ENCODE peak calls at places on chromosomes 1 and 21, in nine cellular contexts. U is amniotic epithelial cell; D is Caki2; G is SHP77; B is heart left ventricle; X is GM12865; Q is stimulated activated CD4-positive, alpha-beta T cell treated with anti-CD3 and anti-CD28 coated beads, Interleukin-1b, Interleukin-23, amount 100 ng/mL, for 24 hours; L is activated CD4-positive, alpha-beta T cell treated with anti-CD3 and anti-CD28 coated beads for 24 hours; W is BE2C. M is an unnamed sample.

GRCh38 chr1:92536593-92537332 is 50.0 kb upstream of the GFI1 start:
- DNase-seq in B (no peak), U (peak), Q (no peak), G (no peak), X (peak), D (peak), W (no peak), L (peak), M (no peak)

GRCh38 chr1:201503397-201504176 is 3.3 kb downstream of the CSRP1 start:
- DNase-seq in D (no peak), L (no peak), U (peak), B (peak), W (no peak), G (peak), X (no peak), Q (no peak), M (no peak)

GRCh38 chr1:115976900-115977480 is 677 bp downstream of the SLC22A15 start:
- DNase-seq in D (peak), L (no peak), U (no peak), B (no peak), W (no peak), G (no peak), Q (no peak), X (no peak), M (peak)

GRCh38 chr1:211928222-211928856 is 97.8 kb upstream of the LPGAT1 start:
- DNase-seq in X (no peak), Q (no peak), G (no peak), D (no peak), L (no peak), W (no peak), U (peak), B (no peak), M (no peak)

GRCh38 chr1:169601096-169601881 is 15.0 kb upstream of the F5 start:
- DNase-seq in W (no peak), U (peak), Q (no peak), L (no peak), D (no peak), G (peak), X (peak), B (no peak), M (no peak)

GRCh38 chr21:26849428-26850115 is 4.4 kb upstream of the ADAMTS1 start:
- DNase-seq in X (peak), D (peak), Q (no peak), U (peak), G (peak), B (no peak), W (peak), L (no peak), M (no peak)

GRCh38 chr1:53066941-53067738 is 5.1 kb downstream of the PODN start:
- DNase-seq in W (no peak), G (no peak), X (no peak), Q (no peak), L (no peak), U (no peak), B (no peak), D (no peak), M (no peak)

GRCh38 chr1:55827350-55827749 is 612.2 kb upstream of the USP24 start:
- DNase-seq in D (peak), U (peak), G (no peak), Q (no peak), B (peak), W (no peak), L (no peak), X (no peak), M (no peak)

GRCh38 chr1:50268049-50268448 is 155.2 kb downstream of the DMRTA2 start:
- DNase-seq in X (peak), L (no peak), U (no peak), Q (no peak), B (no peak), W (no peak), D (peak), G (no peak), M (no peak)

GRCh38 chr1:94579876-94580294 is 38.3 kb upstream of the F3 start:
- DNase-seq in U (peak), B (no peak), G (peak), L (no peak), Q (no peak), W (no peak), X (no peak), D (peak), M (no peak)

GRCh38 chr1:115462677-115463076 is 124.6 kb upstream of the NGF start:
- DNase-seq in G (no peak), X (no peak), D (no peak), Q (no peak), L (no peak), B (no peak), W (no peak), U (no peak), M (no peak)

GRCh38 chr1:186155594-186155993 is 219.5 kb downstream of the TPR start:
- DNase-seq in U (peak), Q (no peak), G (peak), D (peak), X (peak), B (no peak), L (no peak), W (no peak), M (no peak)

GRCh38 chr1:24193046-24193445 is 6.0 kb upstream of the IFNLR1 start:
- DNase-seq in B (no peak), X (no peak), U (peak), W (peak), Q (no peak), G (no peak), D (no peak), L (no peak), M (no peak)

GRCh38 chr1:89005286-89006151 is 13.1 kb upstream of the KYAT3 start:
- DNase-seq in G (no peak), W (no peak), Q (no peak), B (no peak), X (no peak), L (no peak), D (no peak), U (no peak), M (peak)

GRCh38 chr1:119116725-119117124 is 23.7 kb downstream of the WARS2 start:
- DNase-seq in G (no peak), L (no peak), W (no peak), U (no peak), Q (no peak), D (no peak), X (no peak), B (no peak), M (no peak)

GRCh38 chr1:166032901-166033371 is 133.9 kb downstream of the FAM78B start:
- DNase-seq in L (no peak), X (no peak), G (peak), B (peak), W (peak), Q (no peak), U (no peak), D (no peak), M (no peak)

GRCh38 chr1:74650561-74650960 is 23.0 kb downstream of the ERICH3 start:
- DNase-seq in Q (no peak), W (no peak), B (no peak), D (no peak), L (no peak), G (no peak), U (peak), X (no peak), M (no peak)

GRCh38 chr1:159922499-159923202 is 2.7 kb downstream of the TAGLN2 start:
- DNase-seq in G (no peak), U (no peak), W (peak), Q (no peak), X (peak), B (peak), L (no peak), D (no peak), M (no peak)

GRCh38 chr1:220028496-220028895 is 17.8 kb downstream of the EPRS1 start:
- DNase-seq in X (no peak), W (no peak), U (no peak), B (no peak), G (no peak), Q (no peak), L (no peak), D (no peak), M (no peak)

GRCh38 chr1:65572701-65573421 is 152.4 kb downstream of the LEPR start:
- DNase-seq in W (no peak), U (no peak), X (no peak), G (no peak), D (no peak), L (no peak), Q (no peak), B (no peak), M (no peak)

GRCh38 chr1:58397187-58397820 is 149.2 kb downstream of the OMA1 start:
- DNase-seq in U (peak), D (no peak), Q (no peak), W (no peak), G (no peak), X (no peak), L (no peak), B (no peak), M (no peak)

GRCh38 chr1:4312024-4312423 is 342.4 kb upstream of the AJAP1 start:
- DNase-seq in U (no peak), D (no peak), L (no peak), B (no peak), W (no peak), Q (no peak), G (no peak), X (no peak), M (no peak)

GRCh38 chr21:39915881-39916280 is 48.6 kb downstream of the PCP4 start:
- DNase-seq in B (no peak), U (no peak), Q (no peak), G (no peak), L (no peak), X (no peak), D (no peak), W (no peak), M (no peak)

GRCh38 chr21:43903451-43904091 is 38.5 kb downstream of the AGPAT3 start:
- DNase-seq in X (no peak), U (no peak), L (no peak), W (no peak), Q (no peak), D (no peak), G (peak), B (peak), M (no peak)

GRCh38 chr1:93822710-93823425 is 56.1 kb downstream of the DNTTIP2 start:
- DNase-seq in Q (no peak), G (no peak), B (no peak), L (no peak), X (no peak), D (no peak), W (no peak), U (no peak), M (no peak)

GRCh38 chr1:55039342-55040082 is at the start of gene PCSK9:
- DNase-seq in L (no peak), X (no peak), D (no peak), Q (no peak), U (no peak), B (no peak), W (no peak), G (no peak), M (no peak)

GRCh38 chr1:117240547-117240946 is 29.8 kb upstream of the VTCN1 start:
- DNase-seq in U (no peak), L (no peak), Q (no peak), G (no peak), W (no peak), D (no peak), B (no peak), X (no peak), M (no peak)

GRCh38 chr1:235017719-235018118 is 110.9 kb downstream of the TOMM20 start:
- DNase-seq in W (no peak), D (no peak), Q (no peak), G (no peak), X (no peak), U (no peak), L (no peak), B (no peak), M (no peak)

GRCh38 chr21:42081138-42081537 is 10.0 kb downstream of the UMODL1 start:
- DNase-seq in L (no peak), D (no peak), G (no peak), Q (no peak), U (peak), B (no peak), X (no peak), W (no peak), M (no peak)

GRCh38 chr21:33587792-33588484 is 546 bp downstream of the DONSON start:
- DNase-seq in W (peak), L (peak), G (peak), Q (no peak), D (no peak), B (peak), U (no peak), X (peak), M (no peak)

GRCh38 chr1:31042656-31043055 is 22.9 kb downstream of the PUM1 start:
- DNase-seq in X (no peak), D (no peak), Q (no peak), U (no peak), B (no peak), L (no peak), W (no peak), G (no peak), M (no peak)

GRCh38 chr1:247487057-247487456 is 29.2 kb upstream of the OR2B11 start:
- DNase-seq in W (no peak), X (peak), B (no peak), Q (peak), U (peak), L (peak), G (peak), D (peak), M (peak)

GRCh38 chr1:9449106-9449627 is 90.1 kb upstream of the SLC25A33 start:
- DNase-seq in W (no peak), D (no peak), Q (no peak), U (peak), L (no peak), B (peak), G (no peak), X (no peak), M (no peak)

GRCh38 chr1:196464545-196464944 is 143.7 kb downstream of the KCNT2 start:
- DNase-seq in B (no peak), Q (no peak), W (peak), G (no peak), U (peak), L (no peak), D (peak), X (no peak), M (no peak)

GRCh38 chr21:28922368-28922767 is 70.3 kb downstream of the LTN1 start:
- DNase-seq in Q (no peak), W (no peak), X (no peak), G (no peak), B (no peak), U (no peak), D (no peak), L (no peak), M (no peak)

GRCh38 chr1:174022976-174023277 is 770 bp upstream of the RC3H1 start:
- DNase-seq in D (no peak), G (no peak), B (no peak), Q (no peak), W (no peak), X (no peak), U (no peak), L (no peak), M (no peak)